ENCODE peak calls at places on chromosomes 11 and 22, in eight cellular contexts. L, B, U, P, H, X, A and D are unnamed samples.

GRCh38 chr22:34395370-34395769 is 475.1 kb upstream of the LARGE1 start:
- DNase-seq in H (no peak), U (no peak), X (no peak), A (no peak), L (no peak), B (no peak), P (no peak), D (no peak)

GRCh38 chr11:102603091-102603490 is 22.0 kb downstream of the MMP20 start:
- DNase-seq in L (no peak), H (no peak), X (peak), A (no peak), P (peak), U (no peak), B (peak), D (no peak)

GRCh38 chr11:8209208-8209807 is 40.5 kb upstream of the RIC3 start:
- DNase-seq in A (no peak), H (no peak), P (no peak), B (peak), X (no peak), U (peak), L (no peak), D (peak)

GRCh38 chr11:2885017-2885675 is 429 bp downstream of the CDKN1C start:
- DNase-seq in P (peak), B (no peak), A (peak), X (no peak), H (peak), U (no peak), L (no peak), D (peak)

GRCh38 chr11:6229911-6230310 is 4.5 kb downstream of the FHIP1B start:
- DNase-seq in H (no peak), B (no peak), L (no peak), X (no peak), U (no peak), P (no peak), A (no peak), D (no peak)

GRCh38 chr11:118126082-118126838 is 26.4 kb downstream of the SCN4B start:
- DNase-seq in X (peak), A (no peak), P (no peak), L (no peak), U (no peak), H (no peak), B (no peak), D (no peak)

GRCh38 chr11:87405356-87405755 is 367.6 kb downstream of the TMEM135 start:
- DNase-seq in A (no peak), H (no peak), B (no peak), U (no peak), X (no peak), P (no peak), L (no peak), D (no peak)

GRCh38 chr11:35619754-35620640 is 1.7 kb downstream of the FJX1 start:
- DNase-seq in H (no peak), B (no peak), P (peak), L (no peak), U (peak), A (peak), X (no peak), D (peak)

GRCh38 chr11:777288-778255 is at the start of gene GATD1:
- DNase-seq in U (peak), B (peak), L (peak), P (peak), A (peak), X (peak), H (peak), D (peak)

GRCh38 chr11:118084247-118084646 is 2.5 kb downstream of the SMIM35 start:
- DNase-seq in H (no peak), P (no peak), B (no peak), L (no peak), A (no peak), U (no peak), X (no peak), D (no peak)

GRCh38 chr11:129281471-129282268 is 89.5 kb upstream of the ARHGAP32 start:
- DNase-seq in A (peak), H (no peak), L (no peak), B (no peak), U (no peak), P (no peak), X (no peak), D (no peak)

GRCh38 chr11:47225552-47226137 is 10.9 kb downstream of the DDB2 start:
- DNase-seq in P (peak), U (no peak), H (no peak), A (no peak), L (no peak), X (no peak), B (no peak), D (no peak)

GRCh38 chr11:111357150-111358037 is 21.7 kb downstream of the POU2AF1 start:
- DNase-seq in X (no peak), A (no peak), L (no peak), H (no peak), B (no peak), P (no peak), U (no peak), D (no peak)

GRCh38 chr11:125949271-125950177 is 3.7 kb downstream of the VSIG10L2 start:
- DNase-seq in U (peak), X (no peak), B (no peak), A (no peak), L (no peak), H (no peak), P (no peak), D (no peak)

GRCh38 chr11:117794772-117795629 is 2.0 kb downstream of the DSCAML1 start:
- DNase-seq in L (no peak), X (no peak), B (no peak), A (no peak), P (no peak), U (peak), H (no peak), D (no peak)

GRCh38 chr11:86157797-86158378 is 86.7 kb upstream of the EED start:
- DNase-seq in U (no peak), L (no peak), X (no peak), A (no peak), H (no peak), P (no peak), B (no peak), D (no peak)

GRCh38 chr11:86160546-86161149 is 83.9 kb upstream of the EED start:
- DNase-seq in L (no peak), X (no peak), P (peak), U (no peak), A (no peak), B (no peak), H (no peak), D (no peak)

GRCh38 chr11:86156397-86156977 is 87.6 kb upstream of the PICALM start:
- DNase-seq in U (no peak), B (no peak), H (no peak), P (no peak), X (no peak), L (no peak), A (no peak), D (no peak)

GRCh38 chr11:86161373-86162255 is 82.9 kb upstream of the EED start:
- DNase-seq in P (no peak), B (no peak), X (no peak), H (no peak), A (no peak), U (no peak), L (no peak), D (no peak)

GRCh38 chr11:86158716-86159669 is 85.6 kb upstream of the EED start:
- DNase-seq in X (no peak), P (no peak), L (no peak), U (no peak), H (no peak), A (no peak), B (no peak), D (no peak)
- H3K27ac ChIP-seq in X (no peak), P (no peak), L (no peak), U (no peak), H (no peak), A (no peak), B (no peak), D (no peak)

GRCh38 chr11:11244470-11245080 is 108.5 kb downstream of the CSNK2A3 start:
- DNase-seq in X (no peak), H (no peak), U (no peak), A (no peak), L (no peak), P (no peak), B (no peak), D (no peak)
- H3K4me3 ChIP-seq in X (no peak), H (no peak), U (no peak), A (no peak), L (no peak), P (no peak), B (no peak), D (no peak)

GRCh38 chr22:50727678-50728522 is 10.1 kb upstream of the ACR start:
- DNase-seq in L (peak), H (peak), B (no peak), P (no peak), A (no peak), U (no peak), X (no peak), D (no peak)
- TF ChIP-seq POLR2A in L (no peak), H (no peak), B (no peak), P (no peak), A (no peak), U (no peak), X (no peak), D (no peak)

GRCh38 chr11:65212226-65212801 is 30.6 kb downstream of the CAPN1 start:
- DNase-seq in A (no peak), U (no peak), P (no peak), B (no peak), H (no peak), L (no peak), X (no peak), D (peak)
- H3K27ac ChIP-seq in A (no peak), U (peak), P (no peak), B (no peak), H (no peak), L (no peak), X (no peak), D (no peak)

GRCh38 chr22:47337161-47337621 is 574.7 kb downstream of the TBC1D22A start:
- DNase-seq in X (peak), H (peak), B (no peak), U (no peak), L (no peak), P (peak), A (peak), D (no peak)
- H3K4me3 ChIP-seq in X (peak), H (no peak), B (no peak), U (no peak), L (peak), P (peak), A (no peak), D (peak)

DNA sequence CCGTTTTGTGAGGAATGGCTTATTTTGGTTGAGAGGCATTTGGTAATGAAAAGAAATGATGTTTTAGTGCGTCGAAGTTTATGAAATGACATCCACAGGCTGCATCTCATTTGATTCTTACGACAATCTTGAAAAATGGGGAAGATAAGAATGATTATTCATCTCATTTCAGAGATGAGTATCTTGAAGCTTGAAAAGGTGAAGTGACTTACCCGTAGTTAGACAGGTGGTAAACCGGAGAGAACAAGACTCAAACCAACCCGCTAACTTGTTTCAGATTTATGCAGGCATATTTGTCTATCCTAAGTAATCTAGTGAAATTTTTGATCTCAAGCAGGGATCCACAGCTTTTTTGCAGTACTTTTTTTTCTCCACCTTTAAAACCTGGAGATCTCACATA is 9.1 kb upstream of the SORL1-AS1 start:
- DNase-seq in L (no peak), X (no peak), H (no peak), P (no peak), A (no peak), B (no peak), U (no peak), D (no peak)
- TF ChIP-seq POLR2A in L (no peak), X (no peak), H (no peak), P (no peak), A (no peak), B (no peak), U (no peak), D (no peak)

GRCh38 chr22:17783317-17783716 is 9.0 kb upstream of the BID start:
- DNase-seq in A (no peak), P (no peak), X (no peak), U (no peak), H (no peak), L (no peak), B (no peak), D (no peak)

GRCh38 chr22:17780741-17781318 is 6.6 kb upstream of the BID start:
- DNase-seq in X (no peak), A (no peak), U (no peak), H (no peak), B (no peak), P (no peak), L (no peak), D (no peak)

GRCh38 chr22:17782621-17783020 is 8.4 kb upstream of the BID start:
- DNase-seq in X (no peak), L (no peak), B (no peak), P (no peak), A (no peak), H (no peak), U (no peak), D (peak)

GRCh38 chr22:17781319-17782031 is 7.2 kb upstream of the BID start:
- DNase-seq in L (no peak), H (no peak), B (no peak), X (no peak), U (no peak), A (no peak), P (peak), D (peak)

GRCh38 chr22:17782158-17782557 is 7.9 kb upstream of the BID start:
- DNase-seq in A (no peak), X (no peak), B (no peak), P (no peak), L (no peak), U (no peak), H (no peak), D (no peak)
- H3K27ac ChIP-seq in A (no peak), X (no peak), B (no peak), P (peak), L (no peak), U (no peak), H (no peak), D (no peak)

GRCh38 chr11:43366597-43367121 is 7.9 kb downstream of the TTC17 start:
- DNase-seq in L (no peak), H (no peak), X (no peak), U (no peak), A (no peak), B (no peak), P (peak), D (no peak)
- H3K4me3 ChIP-seq in L (no peak), H (no peak), X (no peak), U (no peak), A (no peak), B (no peak), P (no peak), D (no peak)

DNA sequence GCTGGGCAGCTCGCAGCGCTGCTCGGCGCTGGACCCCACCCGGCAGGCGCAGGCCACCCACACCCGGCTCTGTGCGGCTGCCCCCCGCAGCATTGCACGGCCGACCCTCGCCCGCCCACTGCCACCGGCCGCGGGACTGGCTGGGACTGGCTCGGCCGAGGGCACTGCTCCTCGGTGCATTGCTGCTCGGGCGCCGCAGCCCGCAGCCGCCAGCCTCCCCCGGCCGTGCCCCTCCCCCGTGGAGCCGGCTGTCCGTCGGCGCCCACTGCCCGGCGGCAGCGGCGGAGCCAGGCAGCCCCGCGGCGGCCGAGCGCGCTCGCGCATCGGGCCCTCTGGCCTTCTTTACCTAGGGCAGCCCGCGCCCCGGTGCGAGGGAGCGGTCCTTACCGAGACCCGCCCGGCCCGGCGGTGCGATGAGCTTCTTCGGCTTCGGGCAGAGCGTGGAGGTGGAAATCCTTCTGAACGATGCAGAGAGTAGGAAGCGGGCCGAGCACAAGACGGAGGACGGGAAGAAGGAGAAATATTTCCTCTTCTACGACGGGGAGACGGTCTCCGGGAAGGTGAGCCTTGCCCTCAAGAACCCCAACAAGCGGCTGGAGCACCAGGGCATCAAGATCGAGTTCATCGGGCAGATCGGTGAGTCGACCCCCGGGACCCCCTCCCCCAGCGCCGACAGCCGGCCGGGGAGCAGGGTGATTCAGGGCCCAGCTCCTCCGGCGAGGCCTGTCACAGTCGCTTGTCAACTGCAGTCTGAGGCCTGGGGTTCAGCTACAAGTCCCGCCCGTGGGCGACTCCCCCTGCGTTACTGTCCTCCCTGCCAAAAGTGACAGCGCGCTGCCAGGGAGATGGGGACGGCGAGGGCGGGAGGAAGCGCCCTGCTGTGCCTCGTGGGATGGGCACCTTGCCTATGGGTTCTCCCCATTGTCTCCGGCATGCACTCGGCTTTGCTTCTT is 515 bp downstream of the VPS26B start:
- DNase-seq in H (peak), L (peak), P (peak), U (no peak), A (peak), B (no peak), X (no peak), D (peak)
- TF ChIP-seq POLR2A in H (no peak), L (no peak), P (no peak), U (no peak), A (peak), B (no peak), X (peak), D (no peak)

DNA sequence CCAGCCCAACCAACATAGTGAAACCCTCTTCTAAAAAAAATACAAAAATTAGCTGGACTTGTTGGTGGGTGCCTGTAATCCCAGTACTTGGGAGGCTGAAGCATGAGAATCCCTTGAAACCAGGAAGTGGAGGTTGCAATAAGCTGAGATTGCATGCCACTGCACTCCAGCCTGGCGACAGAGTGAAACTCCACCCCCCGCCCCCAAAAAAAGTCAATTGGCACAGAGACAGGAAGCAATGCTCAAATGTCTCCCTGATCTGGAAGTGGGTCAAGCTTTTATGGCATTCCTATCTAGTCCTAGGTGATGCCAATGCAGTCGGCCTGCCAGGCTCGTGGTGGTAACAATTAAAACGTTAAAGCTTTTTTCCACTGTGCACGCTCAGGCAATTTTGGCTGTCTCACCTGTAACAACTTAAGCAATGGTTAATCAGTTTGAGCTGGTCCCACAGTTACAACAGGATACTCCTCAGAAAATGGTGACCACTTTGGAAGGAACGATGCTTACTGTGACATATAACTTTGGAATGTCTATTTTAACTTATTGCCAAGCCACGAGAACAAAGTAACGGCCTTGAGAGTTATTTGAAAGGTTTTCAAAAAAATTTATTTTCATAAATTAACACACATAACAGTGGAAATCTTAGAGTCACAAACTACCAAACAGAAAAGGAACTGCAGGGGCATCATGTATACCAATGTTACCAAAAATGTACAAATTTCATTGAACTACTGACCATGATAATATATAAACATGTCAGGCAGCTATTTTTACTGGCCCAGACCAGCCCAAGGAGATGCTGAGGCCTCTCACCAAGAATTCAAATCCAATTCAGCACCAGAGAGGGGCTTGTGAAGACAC is 19.0 kb upstream of the PISD start:
- DNase-seq in A (peak), X (no peak), B (no peak), L (no peak), P (peak), H (no peak), U (no peak), D (no peak)
- H3K27ac ChIP-seq in A (peak), X (peak), B (no peak), L (peak), P (peak), H (no peak), U (no peak), D (no peak)